ENCODE peak calls at places on chromosomes 4 and X, in seven cellular contexts. X is fibroblast of mammary gland; H is psoas muscle; U is brain microvascular endothelial cell; D is mucosa of descending colon; T is GM06990; O is effector memory CD4-positive, alpha-beta T cell. R is an unnamed sample.

GRCh38 chr4:109803924-109804571 is 2.2 kb upstream of the CFI start:
- DNase-seq in H (no peak), X (peak; percentile 55), O (no peak), U (peak; percentile 36), T (no peak), D (no peak), R (peak; percentile 51)

GRCh38 chr4:3472411-3473141 is 9.5 kb downstream of the DOK7 start:
- DNase-seq in U (no peak), O (no peak), H (peak; percentile 43), D (peak; percentile 38), T (peak; percentile 1), X (no peak), R (no peak)

GRCh38 chr4:187480146-187481145 is 515.1 kb upstream of the ZFP42 start:
- DNase-seq in O (no peak), U (peak; percentile 85), H (no peak), X (no peak), T (no peak), D (no peak), R (no peak)

GRCh38 chr4:173332963-173333657 is 1.0 kb downstream of the HMGB2 start:
- DNase-seq in U (no peak), X (peak; percentile 17), H (no peak), T (peak; percentile 20), O (peak; percentile 7), D (no peak), R (peak; percentile 25)

GRCh38 chrX:44025611-44026010 is 52.4 kb upstream of the NDP start:
- DNase-seq in X (peak; percentile 59), D (no peak), T (no peak), H (no peak), O (no peak), U (peak; percentile 52), R (no peak)

GRCh38 chr4:20359692-20360091 is 108.0 kb downstream of the SLIT2 start:
- DNase-seq in D (no peak), H (no peak), U (no peak), O (no peak), T (no peak), X (no peak), R (no peak)

GRCh38 chr4:42632653-42633382 is 24.1 kb downstream of the ATP8A1 start:
- DNase-seq in T (no peak), U (no peak), D (no peak), X (no peak), O (no peak), H (no peak), R (no peak)

GRCh38 chr4:68404153-68404552 is 43.1 kb upstream of the TMPRSS11E start:
- DNase-seq in D (no peak), T (no peak), H (no peak), U (no peak), O (no peak), X (no peak), R (no peak)

GRCh38 chr4:44701037-44701436 is 22.8 kb downstream of the GUF1 start:
- DNase-seq in H (no peak), D (no peak), X (no peak), U (no peak), T (no peak), O (no peak), R (no peak)

GRCh38 chr4:153987291-153987690 is 198.4 kb upstream of the SFRP2 start:
- DNase-seq in D (no peak), U (peak; percentile 37), H (no peak), O (no peak), T (no peak), X (peak; percentile 94), R (no peak)

GRCh38 chr4:98659741-98660507 is 1.5 kb upstream of the TSPAN5 start:
- DNase-seq in O (no peak), U (no peak), D (no peak), T (no peak), H (no peak), X (peak; percentile 52), R (no peak)

DNA sequence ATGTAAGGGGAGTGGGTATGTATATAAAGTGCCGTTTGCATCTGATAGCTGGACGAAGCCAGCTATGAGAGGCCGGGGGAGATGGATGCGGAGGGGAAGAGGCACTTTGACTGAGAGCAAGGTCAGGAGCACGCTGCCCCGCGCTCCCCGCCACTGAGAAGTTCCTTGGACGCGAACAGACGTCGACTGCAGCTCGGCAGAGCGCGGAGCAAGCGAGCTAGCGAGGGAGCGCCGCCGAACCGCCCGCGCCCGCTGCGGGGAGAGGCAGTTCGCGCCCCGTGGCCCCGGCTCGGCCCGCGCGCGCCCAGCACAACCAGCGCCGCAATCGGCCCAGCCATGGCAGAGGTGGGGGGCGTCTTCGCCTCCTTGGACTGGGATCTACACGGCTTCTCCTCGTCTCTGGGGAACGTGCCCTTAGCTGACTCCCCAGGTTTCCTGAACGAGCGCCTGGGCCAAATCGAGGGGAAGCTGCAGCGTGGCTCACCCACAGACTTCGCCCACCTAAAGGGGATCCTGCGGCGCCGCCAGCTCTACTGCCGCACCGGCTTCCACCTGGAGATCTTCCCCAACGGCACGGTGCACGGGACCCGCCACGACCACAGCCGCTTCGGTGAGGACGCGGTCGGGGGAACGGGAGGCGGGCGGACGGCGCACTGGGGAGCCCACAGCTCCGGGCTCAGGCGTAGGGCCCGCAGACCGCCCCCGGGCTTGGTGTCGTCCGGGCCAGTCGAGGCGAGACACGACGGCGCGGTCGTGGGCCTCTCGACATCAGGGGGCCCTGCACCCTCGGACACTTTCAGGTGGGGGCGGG is at the start of gene FGF16:
- DNase-seq in X (peak; percentile 10), U (no peak), H (no peak), O (no peak), T (no peak), D (peak; percentile 50), R (no peak)
- H3K4me3 ChIP-seq in X (peak within 1 kb of the TSS; percentile 10), U (peak within 1 kb of the TSS; percentile 47), H (peak within 1 kb of the TSS; percentile 50), O (peak within 1 kb of the TSS; percentile 37), T (peak within 1 kb of the TSS; percentile 40), D (no peak within 1 kb of the TSS), R (peak within 1 kb of the TSS; percentile 66)

DNA sequence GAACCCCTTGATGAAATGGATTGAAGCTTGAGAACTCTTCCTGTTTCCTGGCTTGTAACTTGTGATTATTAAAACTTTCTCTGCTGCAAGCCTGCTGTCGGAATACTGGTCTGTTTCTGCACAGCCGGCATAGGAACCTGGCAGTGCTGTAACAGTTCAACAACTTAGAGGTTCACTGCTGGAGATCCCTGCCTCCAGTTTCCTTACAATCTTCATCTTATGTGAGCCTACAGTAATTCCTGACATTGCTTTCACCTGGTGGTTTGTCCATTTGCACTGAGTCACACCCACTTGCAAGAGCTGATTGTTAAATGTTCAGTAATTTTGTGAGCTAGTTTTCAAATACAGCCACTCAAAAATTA is 1.3 kb upstream of the SEPSECS start:
- DNase-seq in D (no peak), U (no peak), H (no peak), O (no peak), X (no peak), T (no peak), R (peak; percentile 15)
- H3K4me3 ChIP-seq in D (no peak overlapping the region), U (peak overlapping the region; percentile 86), H (peak overlapping the region; percentile 98), O (peak overlapping the region; percentile 73), X (peak overlapping the region; percentile 91), T (peak overlapping the region; percentile 95), R (peak overlapping the region; percentile 79)

GRCh38 chrX:96183843-96184242 is 500.8 kb upstream of the DIAPH2 start:
- DNase-seq in X (peak; percentile 16), T (no peak), U (no peak), H (no peak), D (no peak), O (no peak), R (peak; percentile 24)

GRCh38 chrX:96182366-96182765 is 502.3 kb upstream of the DIAPH2 start:
- DNase-seq in D (no peak), X (peak; percentile 24), U (peak; percentile 27), T (no peak), H (no peak), O (no peak), R (peak; percentile 55)

GRCh38 chrX:96181571-96181970 is 503.1 kb upstream of the DIAPH2 start:
- DNase-seq in O (no peak), T (no peak), H (no peak), D (no peak), X (no peak), U (no peak), R (no peak)
- H3K4me3 ChIP-seq in O (no peak overlapping the region), T (no peak overlapping the region), H (no peak overlapping the region), D (no peak overlapping the region), X (no peak overlapping the region), U (no peak overlapping the region), R (no peak overlapping the region)

GRCh38 chrX:118345401-118346257 is at the start of gene WDR44:
- DNase-seq in H (peak; percentile 97), X (peak; percentile 91), D (peak; percentile 96), T (peak; percentile 94), O (peak; percentile 88), U (peak; percentile 88), R (peak; percentile 95)

GRCh38 chrX:118347131-118347530 is 1.2 kb downstream of the WDR44 start:
- DNase-seq in X (peak; percentile 68), O (no peak), U (peak; percentile 53), D (no peak), H (no peak), T (no peak), R (peak; percentile 19)

GRCh38 chrX:118348186-118348810 is 2.4 kb downstream of the WDR44 start:
- DNase-seq in O (no peak), U (no peak), X (no peak), H (no peak), T (no peak), D (no peak), R (no peak)

GRCh38 chrX:118346258-118347094 is 570 bp downstream of the WDR44 start:
- DNase-seq in D (peak; percentile 77), H (peak; percentile 67), X (no peak), O (peak; percentile 31), T (peak; percentile 68), U (peak; percentile 9), R (peak; percentile 30)

GRCh38 chrX:118345045-118345400 is 883 bp upstream of the WDR44 start:
- DNase-seq in U (no peak), T (no peak), D (no peak), H (no peak), X (no peak), O (no peak), R (no peak)
- H3K4me3 ChIP-seq in U (peak overlapping the region; percentile 56), T (peak overlapping the region; percentile 64), D (no peak overlapping the region), H (peak overlapping the region; percentile 74), X (peak overlapping the region; percentile 54), O (peak overlapping the region; percentile 73), R (peak overlapping the region; percentile 67)

DNA sequence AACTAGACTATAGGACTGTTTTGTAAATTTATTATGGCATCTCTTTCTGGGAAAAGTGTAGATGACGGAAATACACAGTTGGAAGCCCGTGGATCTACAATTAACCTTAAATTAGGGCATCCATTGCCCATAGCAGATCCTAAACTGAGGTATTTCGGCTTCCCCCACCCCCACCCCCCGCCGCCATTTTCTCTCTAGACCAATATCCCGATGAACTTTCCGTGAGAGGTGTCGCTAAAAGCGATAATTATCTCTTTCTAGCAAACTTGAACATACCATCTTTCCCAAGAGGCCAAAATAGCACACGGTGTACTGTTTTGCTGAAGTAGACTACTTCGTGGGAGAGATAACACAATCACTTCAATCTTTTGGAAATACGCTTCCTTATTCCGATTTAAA is 584 bp downstream of the KLHL15 start:
- DNase-seq in X (peak; percentile 26), T (no peak), O (no peak), H (no peak), D (no peak), U (no peak), R (no peak)
- H3K4me3 ChIP-seq in X (peak overlapping the region; percentile 68), T (peak overlapping the region; percentile 62), O (no peak overlapping the region), H (peak overlapping the region; percentile 85), D (no peak overlapping the region), U (peak overlapping the region; percentile 52), R (no peak overlapping the region)